ENCODE peak calls at places on chromosomes 5 and 9, in seven cellular contexts. Z is cardiac septum; E is islet precursor cell; D is activated CD4-positive, alpha-beta memory T cell treated with anti-CD3 and anti-CD28 coated beads for 36 hours; C is left colon; J is GM04504; T is G401. L is an unnamed sample.

GRCh38 chr5:141958113-141958512 is at the start of gene PCDH12:
- DNase-seq in Z (no peak), J (no peak), E (no peak), T (no peak), C (no peak), D (peak; percentile 55), L (no peak)

GRCh38 chr5:674630-675011 is 18.5 kb downstream of the TPPP start:
- DNase-seq in Z (no peak), T (peak; percentile 55), C (no peak), J (no peak), D (no peak), E (no peak), L (peak; percentile 27)

GRCh38 chr9:97567182-97567893 is 65.8 kb downstream of the TSTD2 start:
- DNase-seq in T (peak; percentile 62), Z (peak; percentile 63), E (peak; percentile 32), J (no peak), C (no peak), D (no peak), L (no peak)

GRCh38 chr9:98323051-98323830 is 67.8 kb upstream of the TBC1D2 start:
- DNase-seq in J (no peak), Z (no peak), D (no peak), T (peak; percentile 33), C (no peak), E (peak; percentile 38), L (no peak)

GRCh38 chr9:69443178-69443577 is 118.2 kb downstream of the ENTREP1 start:
- DNase-seq in C (no peak), E (no peak), Z (no peak), D (no peak), J (no peak), T (no peak), L (peak; percentile 34)

GRCh38 chr9:11702529-11702928 is 990.7 kb upstream of the TYRP1 start:
- DNase-seq in T (no peak), Z (no peak), J (no peak), E (no peak), D (no peak), C (no peak), L (no peak)

GRCh38 chr5:169767938-169768337 is 130.9 kb downstream of the DOCK2 start:
- DNase-seq in J (no peak), D (no peak), Z (no peak), E (no peak), C (no peak), T (no peak), L (no peak)

GRCh38 chr9:130095872-130096271 is 42.2 kb downstream of the GPR107 start:
- DNase-seq in C (no peak), J (no peak), E (no peak), Z (no peak), T (no peak), D (peak; percentile 31), L (no peak)

GRCh38 chr9:116198344-116198743 is 44.8 kb downstream of the PAPPA start:
- DNase-seq in Z (no peak), C (no peak), J (no peak), D (no peak), T (no peak), E (peak; percentile 59), L (no peak)

GRCh38 chr5:159174511-159175168 is 34.7 kb downstream of the RNF145 start:
- DNase-seq in E (peak; percentile 55), J (no peak), C (no peak), Z (no peak), T (peak; percentile 49), D (no peak), L (no peak)

GRCh38 chr5:149904293-149904886 is 40.2 kb downstream of the PDE6A start:
- DNase-seq in Z (no peak), D (no peak), C (no peak), E (no peak), J (no peak), T (no peak), L (no peak)

GRCh38 chr5:154755361-154756202 is at the start of gene LARP1:
- DNase-seq in E (peak; percentile 63), Z (peak; percentile 78), D (no peak), T (peak; percentile 39), C (peak; percentile 65), J (no peak), L (peak; percentile 41)

GRCh38 chr5:149646564-149646963 is 65.3 kb downstream of the ARHGEF37 start:
- DNase-seq in T (peak; percentile 42), C (no peak), J (no peak), E (peak; percentile 91), D (peak; percentile 63), Z (no peak), L (peak; percentile 70)

GRCh38 chr9:103483471-103484096 is 488.5 kb downstream of the CYLC2 start:
- DNase-seq in Z (no peak), E (no peak), C (no peak), J (no peak), T (no peak), D (no peak), L (no peak)

GRCh38 chr5:118956727-118957126 is 31.6 kb downstream of the DTWD2 start:
- DNase-seq in J (peak; percentile 7), T (peak; percentile 5), Z (no peak), C (no peak), E (no peak), D (no peak), L (peak; percentile 43)

GRCh38 chr5:113447651-113448050 is 12.9 kb upstream of the TSSK1B start:
- DNase-seq in J (no peak), Z (no peak), D (no peak), E (peak; percentile 74), T (peak; percentile 81), C (no peak), L (peak; percentile 40)

GRCh38 chr5:61614606-61615005 is 282.5 kb downstream of the ZSWIM6 start:
- DNase-seq in Z (no peak), D (no peak), C (no peak), J (no peak), E (no peak), T (no peak), L (no peak)

GRCh38 chr9:34957492-34958410 is at the start of gene PHF24:
- DNase-seq in D (peak; percentile 26), J (no peak), E (peak; percentile 63), T (peak; percentile 49), Z (no peak), C (no peak), L (no peak)

GRCh38 chr9:127586537-127586936 is 25.5 kb upstream of the STXBP1 start:
- DNase-seq in E (peak; percentile 89), C (peak; percentile 87), J (no peak), Z (peak; percentile 86), T (peak; percentile 90), D (peak; percentile 71), L (peak; percentile 70)

GRCh38 chr5:43043400-43043756 is 3.3 kb upstream of the ANXA2R start:
- DNase-seq in E (no peak), T (no peak), D (no peak), Z (no peak), C (no peak), J (no peak), L (no peak)

GRCh38 chr9:124776952-124777645 is at the start of gene OLFML2A:
- DNase-seq in E (peak; percentile 78), T (no peak), J (no peak), C (peak; percentile 40), Z (peak; percentile 76), D (peak; percentile 19), L (no peak)

GRCh38 chr5:144292029-144292428 is 121.4 kb downstream of the KCTD16 start:
- DNase-seq in D (no peak), C (no peak), Z (no peak), E (no peak), J (no peak), T (no peak), L (no peak)

GRCh38 chr5:143882520-143882919 is 70.6 kb downstream of the HMHB1 start:
- DNase-seq in E (no peak), Z (no peak), T (no peak), D (no peak), J (no peak), C (no peak), L (peak; percentile 55)

GRCh38 chr5:63916786-63917185 is 45.5 kb downstream of the HTR1A start:
- DNase-seq in D (no peak), Z (no peak), T (no peak), J (no peak), C (no peak), E (peak; percentile 75), L (peak; percentile 2)

GRCh38 chr9:73152445-73152844 is 780 bp downstream of the ANXA1 start:
- DNase-seq in Z (no peak), T (no peak), J (no peak), D (no peak), E (no peak), C (no peak), L (peak; percentile 37)

GRCh38 chr9:92607088-92607487 is 62.8 kb downstream of the IPPK start:
- DNase-seq in Z (no peak), E (no peak), J (no peak), T (peak; percentile 27), D (no peak), C (no peak), L (no peak)

GRCh38 chr9:26175264-26175663 is 497.0 kb upstream of the TUSC1 start:
- DNase-seq in E (no peak), D (no peak), J (peak; percentile 88), Z (no peak), C (no peak), T (no peak), L (no peak)

GRCh38 chr9:72542917-72543316 is 21.5 kb downstream of the TMC1 start:
- DNase-seq in T (no peak), J (no peak), E (no peak), C (no peak), Z (no peak), D (no peak), L (no peak)

GRCh38 chr9:5500441-5501235 is 9.7 kb upstream of the PDCD1LG2 start:
- DNase-seq in E (no peak), J (no peak), D (no peak), T (no peak), C (no peak), Z (peak; percentile 81), L (no peak)

GRCh38 chr5:42889311-42889933 is 77.7 kb upstream of the SELENOP start:
- DNase-seq in Z (peak; percentile 78), C (peak; percentile 87), T (peak; percentile 60), D (peak; percentile 77), J (peak; percentile 36), E (peak; percentile 87), L (peak; percentile 65)

GRCh38 chr9:93600504-93600903 is 24.1 kb downstream of the PHF2 start:
- DNase-seq in J (no peak), D (no peak), C (peak; percentile 68), T (no peak), Z (no peak), E (peak; percentile 54), L (peak; percentile 81)

GRCh38 chr9:125537442-125538091 is 169.4 kb downstream of the MAPKAP1 start:
- DNase-seq in C (no peak), E (no peak), T (no peak), J (no peak), D (no peak), Z (no peak), L (no peak)

GRCh38 chr5:133075572-133076536 is 24.0 kb downstream of the HSPA4 start:
- DNase-seq in Z (no peak), C (no peak), T (no peak), E (no peak), J (peak; percentile 28), D (no peak), L (no peak)

GRCh38 chr5:80216753-80217596 is 38.9 kb downstream of the SERINC5 start:
- DNase-seq in Z (peak; percentile 89), C (no peak), J (no peak), E (no peak), D (peak; percentile 64), T (peak; percentile 97), L (no peak)

GRCh38 chr9:79574716-79575242 is 3.0 kb downstream of the TLE4 start:
- DNase-seq in C (no peak), E (no peak), D (no peak), T (peak; percentile 35), Z (no peak), J (no peak), L (no peak)

GRCh38 chr5:120873083-120873482 is 409.0 kb downstream of the PRR16 start:
- DNase-seq in J (no peak), T (no peak), C (no peak), E (no peak), Z (no peak), D (no peak), L (no peak)

GRCh38 chr9:137500666-137501397 is 41.7 kb upstream of the NSMF start:
- DNase-seq in J (no peak), T (no peak), E (no peak), C (no peak), Z (no peak), D (no peak), L (no peak)

GRCh38 chr5:33336911-33337620 is 103.7 kb upstream of the TARS1 start:
- DNase-seq in Z (no peak), J (no peak), C (no peak), E (no peak), D (no peak), T (no peak), L (no peak)